ENCODE peak calls at places on chromosomes 11 and 22, in four cellular contexts. One of them, this sample, is unnamed.

GRCh38 chr11:114285599-114285998 is 10.6 kb upstream of the NNMT start:
- DNase-seq in body of pancreas: no peak
- DNase-seq in adrenal gland: no peak
- DNase-seq in breast epithelium: no peak
- DNase-seq in this sample: no peak

GRCh38 chr11:121420398-121420797 is 31.7 kb upstream of the SORL1 start:
- DNase-seq in adrenal gland: no peak
- DNase-seq in breast epithelium: no peak
- DNase-seq in body of pancreas: no peak
- DNase-seq in this sample: no peak

GRCh38 chr22:30028731-30029130 is 51.5 kb upstream of the HORMAD2 start:
- DNase-seq in breast epithelium: no peak
- DNase-seq in adrenal gland: no peak
- DNase-seq in body of pancreas: no peak
- DNase-seq in this sample: no peak

GRCh38 chr11:102495161-102496042 is 35.1 kb downstream of the MMP7 start:
- DNase-seq in breast epithelium: no peak
- DNase-seq in body of pancreas: peak
- DNase-seq in adrenal gland: peak
- DNase-seq in this sample: no peak

GRCh38 chr11:69640995-69641581 is at the start of gene CCND1:
- DNase-seq in body of pancreas: peak
- DNase-seq in breast epithelium: peak
- DNase-seq in adrenal gland: peak
- DNase-seq in this sample: no peak

GRCh38 chr22:46584081-46584903 is 35.9 kb upstream of the GRAMD4 start:
- DNase-seq in adrenal gland: no peak
- DNase-seq in breast epithelium: no peak
- DNase-seq in body of pancreas: no peak
- DNase-seq in this sample: no peak

GRCh38 chr22:27987557-27987956 is 68.5 kb upstream of the PITPNB start:
- DNase-seq in breast epithelium: no peak
- DNase-seq in body of pancreas: no peak
- DNase-seq in adrenal gland: no peak
- DNase-seq in this sample: no peak

GRCh38 chr11:92948116-92948515 is 21.3 kb upstream of the MTNR1B start:
- DNase-seq in adrenal gland: no peak
- DNase-seq in body of pancreas: peak
- DNase-seq in breast epithelium: no peak
- DNase-seq in this sample: no peak

GRCh38 chr11:55726715-55727324 is 46.4 kb upstream of the OR5D13 start:
- DNase-seq in adrenal gland: no peak
- DNase-seq in breast epithelium: no peak
- DNase-seq in body of pancreas: no peak
- DNase-seq in this sample: no peak

GRCh38 chr22:28146401-28147304 is 227.6 kb upstream of the PITPNB start:
- DNase-seq in adrenal gland: no peak
- DNase-seq in body of pancreas: no peak
- DNase-seq in breast epithelium: no peak
- DNase-seq in this sample: no peak

DNA sequence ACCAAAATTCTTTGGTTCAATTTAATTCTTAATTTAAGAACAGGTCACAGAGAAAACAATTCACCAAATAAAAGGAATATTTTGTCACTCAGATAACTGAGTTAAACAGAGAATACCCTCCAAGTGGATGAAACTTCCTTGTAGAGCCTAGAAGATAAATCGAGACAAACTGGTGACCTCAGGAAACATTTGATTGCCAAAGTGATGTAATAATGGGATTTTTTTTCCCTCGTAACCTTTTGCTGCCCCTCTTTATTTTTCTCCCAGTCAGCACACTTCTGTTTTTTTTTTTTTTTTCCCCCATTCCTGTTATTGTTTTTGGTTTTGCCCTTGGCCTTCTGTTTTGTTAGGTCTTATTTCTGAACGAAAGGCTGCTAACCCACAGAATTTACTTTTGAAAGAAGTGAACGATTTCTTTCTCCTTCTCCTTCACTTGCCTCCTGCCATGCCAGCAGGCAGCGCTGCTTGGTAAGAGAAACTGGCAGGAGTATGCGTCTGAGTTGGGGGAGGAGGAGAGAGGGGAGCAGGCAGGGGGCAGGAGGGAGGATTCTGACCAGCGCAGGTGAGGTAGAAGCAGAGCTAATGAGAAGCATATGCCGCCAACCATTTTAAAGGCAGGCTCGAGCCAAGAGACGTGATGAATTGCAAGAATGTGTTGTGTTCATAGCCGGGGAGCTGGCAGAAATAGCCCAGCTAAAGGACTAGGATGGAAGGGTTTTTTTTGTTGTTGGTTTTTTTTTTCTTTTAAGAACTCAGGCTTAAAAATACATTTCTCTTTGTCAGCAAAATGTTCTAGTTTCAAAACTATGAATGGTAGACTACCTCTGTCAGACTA is 121.9 kb upstream of the MTMR2 start:
- DNase-seq in adrenal gland: peak
- DNase-seq in body of pancreas: peak
- DNase-seq in breast epithelium: peak
- DNase-seq in this sample: peak
- TF ChIP-seq CTCF in adrenal gland: no peak
- TF ChIP-seq CTCF in body of pancreas: no peak
- TF ChIP-seq CTCF in breast epithelium: no peak
- TF ChIP-seq CTCF in this sample: no peak

GRCh38 chr22:48144318-48144717 is 1381.9 kb downstream of the TBC1D22A start:
- DNase-seq in breast epithelium: no peak
- DNase-seq in adrenal gland: no peak
- DNase-seq in body of pancreas: no peak
- DNase-seq in this sample: no peak
- TF ChIP-seq CTCF in breast epithelium: no peak
- TF ChIP-seq CTCF in adrenal gland: no peak
- TF ChIP-seq CTCF in body of pancreas: no peak
- TF ChIP-seq CTCF in this sample: no peak

GRCh38 chr11:299081-299891 is at the start of gene IFITM5:
- DNase-seq in body of pancreas: no peak
- DNase-seq in adrenal gland: no peak
- DNase-seq in breast epithelium: no peak
- DNase-seq in this sample: no peak

GRCh38 chr11:296206-296975 is 2.9 kb downstream of the IFITM5 start:
- DNase-seq in adrenal gland: no peak
- DNase-seq in breast epithelium: no peak
- DNase-seq in body of pancreas: peak
- DNase-seq in this sample: no peak

GRCh38 chr11:298406-299065 is 790 bp downstream of the IFITM5 start:
- DNase-seq in adrenal gland: no peak
- DNase-seq in breast epithelium: no peak
- DNase-seq in body of pancreas: peak
- DNase-seq in this sample: no peak

GRCh38 chr11:296976-297665 is 2.2 kb downstream of the IFITM5 start:
- DNase-seq in breast epithelium: no peak
- DNase-seq in adrenal gland: no peak
- DNase-seq in body of pancreas: peak
- DNase-seq in this sample: no peak

GRCh38 chr11:297666-298405 is 1.5 kb downstream of the IFITM5 start:
- DNase-seq in body of pancreas: peak
- DNase-seq in breast epithelium: no peak
- DNase-seq in adrenal gland: no peak
- DNase-seq in this sample: no peak
- TF ChIP-seq CTCF in body of pancreas: no peak
- TF ChIP-seq CTCF in breast epithelium: no peak
- TF ChIP-seq CTCF in adrenal gland: no peak
- TF ChIP-seq CTCF in this sample: no peak

GRCh38 chr11:134276396-134277175 is 407 bp downstream of the GLB1L3 start:
- DNase-seq in breast epithelium: no peak
- DNase-seq in body of pancreas: no peak
- DNase-seq in adrenal gland: no peak
- DNase-seq in this sample: no peak
- TF ChIP-seq CTCF in breast epithelium: no peak
- TF ChIP-seq CTCF in body of pancreas: no peak
- TF ChIP-seq CTCF in adrenal gland: no peak
- TF ChIP-seq CTCF in this sample: no peak

GRCh38 chr22:41256254-41256897 is 15.6 kb upstream of the CHADL start:
- DNase-seq in body of pancreas: no peak
- DNase-seq in breast epithelium: no peak
- DNase-seq in adrenal gland: no peak
- DNase-seq in this sample: no peak
- TF ChIP-seq CTCF in body of pancreas: no peak
- TF ChIP-seq CTCF in breast epithelium: no peak
- TF ChIP-seq CTCF in adrenal gland: no peak
- TF ChIP-seq CTCF in this sample: no peak

GRCh38 chr11:76445122-76446084 is 585 bp downstream of the EMSY start:
- DNase-seq in adrenal gland: peak
- DNase-seq in breast epithelium: peak
- DNase-seq in body of pancreas: peak
- DNase-seq in this sample: peak
- TF ChIP-seq CTCF in adrenal gland: no peak
- TF ChIP-seq CTCF in breast epithelium: no peak
- TF ChIP-seq CTCF in body of pancreas: no peak
- TF ChIP-seq CTCF in this sample: no peak

DNA sequence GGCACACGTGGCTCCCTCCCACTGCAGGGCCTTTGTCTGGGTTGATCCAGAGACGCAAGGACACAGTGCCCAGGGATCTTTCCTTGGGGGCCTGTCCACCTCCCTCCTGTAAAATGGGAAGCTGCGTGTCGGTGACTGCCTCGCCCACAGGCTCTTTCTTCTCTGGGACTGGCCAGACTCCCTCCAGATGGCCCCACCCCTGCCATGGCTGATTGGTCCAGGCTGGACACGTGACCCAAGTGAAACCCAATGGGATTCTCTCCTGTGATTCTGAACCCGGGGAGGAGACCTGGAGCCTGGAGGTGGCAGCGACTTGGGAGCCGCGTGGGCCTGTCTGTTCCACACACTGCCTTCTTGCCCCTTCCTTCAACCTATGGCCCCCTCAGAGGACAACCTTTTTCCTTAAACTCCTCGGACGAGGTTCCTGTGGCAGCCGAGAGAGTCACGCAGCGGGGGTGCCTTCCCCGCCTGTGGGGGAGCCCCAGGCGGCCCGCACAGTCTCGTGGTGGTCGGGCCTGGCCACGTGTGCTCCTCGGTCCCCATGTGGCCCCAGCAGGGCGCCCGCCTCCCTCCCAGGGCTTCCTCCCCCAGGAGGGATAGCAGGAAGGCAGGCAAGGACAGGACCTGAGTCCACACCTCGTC is 12.4 kb upstream of the MPPED1 start:
- DNase-seq in adrenal gland: no peak
- DNase-seq in body of pancreas: no peak
- DNase-seq in breast epithelium: no peak
- DNase-seq in this sample: no peak
- TF ChIP-seq CTCF in adrenal gland: no peak
- TF ChIP-seq CTCF in body of pancreas: no peak
- TF ChIP-seq CTCF in breast epithelium: no peak
- TF ChIP-seq CTCF in this sample: no peak

DNA sequence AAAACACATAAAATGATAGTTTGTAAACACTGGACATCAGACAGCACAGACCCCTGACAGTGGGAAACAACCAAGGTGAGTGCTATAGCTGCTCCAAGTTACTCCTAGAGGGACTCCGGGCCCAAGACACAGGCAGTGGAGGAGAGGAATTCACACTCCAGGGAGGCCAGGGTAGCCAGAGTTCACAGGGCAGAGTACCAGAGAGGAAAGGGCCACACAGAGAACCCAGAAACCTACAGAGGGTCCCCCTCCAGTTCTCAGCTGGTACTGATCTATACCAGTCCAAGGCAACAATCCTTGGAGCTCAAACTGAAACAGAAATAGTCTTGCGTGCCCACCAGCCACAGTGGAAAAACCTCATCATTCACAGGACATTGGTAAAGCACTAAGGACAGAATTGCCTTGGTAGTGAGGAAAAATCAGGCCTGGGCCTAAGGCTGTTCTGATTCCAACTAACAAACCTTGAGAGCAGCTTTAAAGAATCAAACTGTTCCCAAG is 7.6 kb downstream of the VPS37C start:
- DNase-seq in adrenal gland: no peak
- DNase-seq in breast epithelium: peak
- DNase-seq in body of pancreas: no peak
- DNase-seq in this sample: no peak
- TF ChIP-seq CTCF in adrenal gland: no peak
- TF ChIP-seq CTCF in breast epithelium: no peak
- TF ChIP-seq CTCF in body of pancreas: no peak
- TF ChIP-seq CTCF in this sample: no peak

GRCh38 chr11:17827006-17827405 is 92.4 kb downstream of the KCNC1 start:
- DNase-seq in body of pancreas: no peak
- DNase-seq in breast epithelium: no peak
- DNase-seq in adrenal gland: no peak
- DNase-seq in this sample: no peak
- TF ChIP-seq CTCF in body of pancreas: no peak
- TF ChIP-seq CTCF in breast epithelium: no peak
- TF ChIP-seq CTCF in adrenal gland: no peak
- TF ChIP-seq CTCF in this sample: no peak

DNA sequence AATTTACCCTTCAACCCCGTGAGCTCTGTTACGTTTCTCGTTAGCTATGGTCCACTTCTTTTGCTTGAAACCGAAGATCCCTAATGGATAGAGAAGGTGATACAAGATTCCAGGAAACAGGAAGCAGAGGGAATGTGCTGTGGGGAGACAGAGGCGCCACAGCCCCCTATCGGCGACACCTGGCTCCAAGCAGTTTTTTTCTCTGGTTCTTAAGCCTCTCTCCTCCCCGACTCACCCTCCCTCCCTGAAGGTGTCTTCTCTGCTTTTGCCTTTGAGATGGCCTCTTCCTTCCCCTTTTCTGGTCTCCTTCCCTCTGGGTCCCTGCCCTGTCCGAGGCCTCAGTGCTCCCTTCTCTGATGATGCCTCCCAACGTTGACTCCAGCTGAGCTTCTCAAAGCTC is 14.2 kb upstream of the APOBEC3A start:
- DNase-seq in body of pancreas: no peak
- DNase-seq in adrenal gland: no peak
- DNase-seq in breast epithelium: peak
- DNase-seq in this sample: no peak
- TF ChIP-seq CTCF in body of pancreas: no peak
- TF ChIP-seq CTCF in adrenal gland: no peak
- TF ChIP-seq CTCF in breast epithelium: no peak
- TF ChIP-seq CTCF in this sample: no peak

This sample was measured in omental fat pad.